ENCODE peak calls at places on chromosomes 4 and X, in nine cellular contexts. E is aorta, Q is A549, B is pancreas, A is left lung, R is tibial artery, V is thoracic aorta, J is cardiac muscle cell, G is upper lobe of left lung. S is an unnamed sample. For H3K9me3, the result is how much of the 10 kb centered on the place peaks cover.

GRCh38 chrX:124406294-124407013 is 60.1 kb downstream of the SH2D1A start:
- DNase-seq in V (peak), E (no peak), J (peak), G (no peak), B (peak), Q (peak), A (no peak), R (no peak), S (no peak)

GRCh38 chrX:46994096-46994495 is 81.9 kb downstream of the JADE3 start:
- DNase-seq in Q (no peak), R (no peak), G (no peak), A (no peak), B (no peak), J (no peak), V (no peak), E (no peak), S (no peak)

GRCh38 chr4:123832173-123833026 is 435.8 kb downstream of the SPRY1 start:
- DNase-seq in Q (no peak), J (peak), B (peak), E (peak), V (peak), A (no peak), R (peak), G (no peak), S (no peak)

GRCh38 chr4:14184265-14184664 is 556.7 kb upstream of the BOD1L1 start:
- DNase-seq in E (no peak), J (no peak), B (no peak), G (no peak), R (no peak), A (no peak), Q (no peak), V (no peak), S (no peak)

GRCh38 chr4:148053298-148054003 is 321.6 kb downstream of the ARHGAP10 start:
- DNase-seq in B (no peak), E (no peak), J (no peak), R (no peak), G (no peak), Q (no peak), V (no peak), A (no peak), S (no peak)

GRCh38 chr4:69858683-69859082 is 1.3 kb downstream of the SULT1E1 start:
- DNase-seq in J (no peak), A (no peak), E (no peak), B (no peak), G (no peak), V (no peak), Q (no peak), R (no peak), S (no peak)

GRCh38 chr4:190014771-190015537 is 12.1 kb downstream of the FRG2 start:
- DNase-seq in V (no peak), Q (no peak), J (no peak), E (no peak), G (peak), R (no peak), A (peak), B (no peak), S (peak)

GRCh38 chr4:98446499-98447375 is 185.6 kb downstream of the RAP1GDS1 start:
- DNase-seq in G (no peak), B (no peak), E (no peak), A (no peak), J (no peak), Q (no peak), V (no peak), R (no peak), S (peak)

GRCh38 chrX:13647709-13648212 is 5.2 kb upstream of the TCEANC start:
- DNase-seq in E (peak), B (peak), J (peak), A (no peak), R (peak), G (no peak), Q (no peak), V (peak), S (peak)

GRCh38 chrX:9390121-9390520 is 74.7 kb upstream of the TBL1X start:
- DNase-seq in V (no peak), E (no peak), Q (no peak), J (no peak), A (no peak), R (no peak), B (no peak), G (no peak), S (no peak)

GRCh38 chrX:12921886-12922599 is 15.6 kb downstream of the TLR8 start:
- DNase-seq in A (no peak), J (no peak), B (no peak), G (no peak), R (no peak), E (no peak), V (no peak), Q (no peak), S (no peak)

GRCh38 chr4:24794916-24795665 is at the start of gene SOD3:
- DNase-seq in G (peak), E (peak), V (peak), J (peak), Q (no peak), A (peak), R (peak), B (peak), S (peak)

GRCh38 chrX:9977642-9978041 is 10.5 kb downstream of the CLDN34 start:
- DNase-seq in V (no peak), A (no peak), Q (no peak), E (no peak), J (no peak), G (no peak), B (no peak), R (no peak), S (no peak)

GRCh38 chr4:182337366-182337765 is 94.2 kb downstream of the TENM3 start:
- DNase-seq in V (no peak), Q (no peak), E (no peak), B (no peak), R (no peak), G (no peak), A (no peak), J (no peak), S (no peak)

GRCh38 chr4:66094070-66094469 is 423.8 kb upstream of the EPHA5 start:
- DNase-seq in A (peak), R (no peak), E (no peak), B (no peak), G (peak), J (no peak), Q (no peak), V (no peak), S (no peak)

GRCh38 chr4:32196950-32197688 is 1477.0 kb downstream of the PCDH7 start:
- DNase-seq in B (no peak), V (no peak), A (no peak), G (no peak), Q (no peak), J (no peak), R (no peak), E (no peak), S (no peak)

GRCh38 chrX:43882294-43882681 is at the start of gene MAOB:
- DNase-seq in Q (no peak), E (peak), A (peak), R (peak), B (peak), V (no peak), G (peak), J (peak), S (peak)

GRCh38 chr4:174828845-174829701 is at the start of gene GLRA3:
- DNase-seq in R (no peak), A (peak), J (peak), B (peak), Q (peak), G (peak), V (no peak), E (peak), S (peak)

GRCh38 chr4:124462954-124463828 is 249.3 kb downstream of the ANKRD50 start:
- DNase-seq in Q (no peak), B (no peak), A (no peak), R (no peak), J (no peak), G (peak), V (no peak), E (no peak), S (no peak)

GRCh38 chrX:115284877-115285276 is 4.6 kb upstream of the LUZP4 start:
- DNase-seq in E (no peak), J (no peak), B (no peak), V (no peak), Q (no peak), R (no peak), G (no peak), A (no peak), S (no peak)

GRCh38 chr4:121457278-121457875 is 76.6 kb upstream of the QRFPR start:
- DNase-seq in A (no peak), E (no peak), B (no peak), V (no peak), G (no peak), J (peak), R (no peak), Q (no peak), S (no peak)

GRCh38 chrX:150731795-150732194 is 38.6 kb downstream of the MTMR1 start:
- DNase-seq in A (no peak), E (no peak), B (no peak), Q (no peak), R (no peak), V (no peak), G (no peak), J (no peak), S (no peak)

GRCh38 chr4:10296730-10297129 is 160.5 kb downstream of the ZNF518B start:
- DNase-seq in B (no peak), G (no peak), J (peak), R (no peak), Q (no peak), V (no peak), E (no peak), A (no peak), S (no peak)

GRCh38 chrX:150944233-150944632 is 38.9 kb upstream of the HMGB3 start:
- DNase-seq in Q (no peak), B (no peak), J (no peak), E (no peak), A (no peak), V (no peak), G (no peak), R (no peak), S (no peak)

GRCh38 chr4:1939664-1940509 is 68.7 kb downstream of the NSD2 start:
- DNase-seq in G (no peak), J (no peak), R (no peak), A (no peak), B (peak), Q (no peak), V (no peak), E (no peak), S (no peak)

GRCh38 chr4:147362868-147363440 is 117.9 kb upstream of the EDNRA start:
- DNase-seq in E (peak), R (peak), V (no peak), G (no peak), Q (no peak), J (peak), A (no peak), B (peak), S (peak)

GRCh38 chrX:107672955-107673378 is 44.7 kb downstream of the PRPS1 start:
- DNase-seq in R (peak), Q (peak), J (peak), E (peak), B (peak), V (no peak), G (peak), A (peak), S (peak)

GRCh38 chr4:118282692-118283091 is 70.1 kb downstream of the PRSS12 start:
- DNase-seq in E (no peak), V (no peak), R (no peak), J (no peak), Q (no peak), B (peak), G (no peak), A (no peak), S (no peak)

GRCh38 chr4:149980941-149981340 is 97.3 kb upstream of the DCLK2 start:
- DNase-seq in E (peak), Q (peak), G (no peak), V (no peak), B (peak), R (peak), A (no peak), J (peak), S (no peak)

DNA sequence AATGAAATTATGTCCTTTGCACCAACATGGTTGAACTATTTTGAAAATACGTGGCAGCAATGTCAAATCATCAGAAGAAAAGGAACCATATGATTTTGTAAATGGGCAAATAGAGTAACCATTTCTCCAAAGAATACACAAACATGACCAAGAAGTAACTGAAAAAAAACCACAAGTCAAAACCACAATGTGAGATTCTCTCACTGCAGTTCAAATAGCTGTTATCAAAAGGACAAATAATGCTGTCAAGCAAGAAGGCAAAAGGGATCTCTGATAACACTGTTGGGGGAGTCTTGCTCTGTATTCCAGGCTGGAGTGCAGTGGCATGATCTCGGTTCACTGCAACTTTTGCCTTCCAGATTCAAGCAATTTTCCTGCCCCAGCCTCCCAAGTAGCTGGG is 280.8 kb upstream of the ZCCHC13 start:
- DNase-seq in R (no peak), J (no peak), V (no peak), E (no peak), Q (no peak), B (no peak), G (no peak), A (no peak), S (no peak)
- H3K9me3 ChIP-seq in R (under half), J (under half), V (under half), E (under half), Q (under half), B (under half), G (under half), A (under half), S (under half)

DNA sequence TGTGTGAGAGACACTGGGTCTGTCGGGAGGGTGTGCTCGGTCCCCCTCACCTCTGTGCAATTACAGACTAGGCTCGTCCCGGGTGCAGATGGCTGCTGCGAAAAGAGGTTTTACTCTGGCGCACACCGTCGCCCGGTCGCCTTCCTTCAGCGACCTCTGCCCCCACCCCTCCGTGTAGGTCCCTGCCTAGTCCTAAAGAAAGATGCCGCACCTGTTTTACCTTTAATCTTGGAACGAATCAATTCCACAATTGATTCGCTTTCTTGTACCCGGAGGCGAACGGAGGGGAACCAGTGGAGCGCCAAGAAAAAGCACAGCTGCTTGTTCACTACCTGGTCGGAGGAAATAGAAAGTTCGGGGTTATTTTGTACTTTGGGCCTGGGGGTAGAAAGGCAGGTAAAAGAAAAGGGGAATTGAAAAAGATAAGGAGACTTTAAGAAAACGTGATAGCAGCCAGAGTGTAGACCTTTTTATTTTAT is 1.2 kb downstream of the NPNT start:
- DNase-seq in E (no peak), Q (no peak), B (no peak), J (no peak), A (peak), V (no peak), R (no peak), G (no peak), S (no peak)
- H3K4me3 ChIP-seq in E (peak), Q (no peak), B (peak), J (peak), A (peak), V (peak), R (peak), G (peak), S (peak)

DNA sequence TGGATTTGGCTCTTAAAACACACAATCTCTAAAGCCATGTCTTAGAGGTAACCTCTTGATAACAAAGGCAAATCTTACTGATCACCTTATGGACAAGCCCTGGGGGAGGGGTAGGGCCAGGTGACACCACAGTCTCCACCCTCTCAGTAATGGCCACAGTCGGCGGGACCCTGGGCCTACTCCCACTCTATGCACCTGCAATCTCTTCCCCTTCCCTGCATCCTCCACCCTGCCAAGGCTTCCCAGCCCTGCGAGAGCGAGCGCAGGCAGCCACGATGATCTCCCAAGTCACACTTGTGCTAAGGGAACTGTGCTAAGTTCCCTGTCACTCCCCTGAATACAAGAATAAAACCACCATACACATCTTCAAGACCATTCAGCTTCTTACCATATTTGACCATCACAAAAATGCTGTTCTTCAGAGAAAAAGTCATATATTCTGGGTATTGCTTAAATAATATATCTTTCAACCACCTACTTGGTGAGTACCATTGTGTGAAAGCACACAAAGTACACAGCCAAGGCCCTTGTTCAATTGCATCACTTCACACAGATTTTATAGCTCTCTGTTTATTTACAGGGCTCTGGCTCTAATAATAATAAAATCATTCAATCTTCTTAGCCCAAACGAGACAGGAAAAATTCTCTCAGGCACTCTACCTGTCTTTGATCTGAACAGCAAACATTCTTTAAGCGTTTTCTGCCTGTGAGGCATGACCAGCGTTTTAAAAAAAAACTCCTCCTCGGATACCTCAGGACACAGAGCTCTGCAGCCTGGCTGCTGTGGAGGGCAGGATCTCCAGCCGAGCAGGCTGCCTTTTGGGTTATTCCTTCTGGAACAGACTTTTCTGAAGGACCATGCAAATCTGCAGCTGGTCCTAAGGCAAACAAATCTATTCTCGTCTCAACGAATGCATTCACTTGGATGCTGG is 115.7 kb upstream of the MAP3K15 start:
- DNase-seq in E (no peak), A (no peak), R (no peak), J (no peak), B (no peak), V (no peak), Q (no peak), G (no peak), S (no peak)
- H3K9me3 ChIP-seq in E (under half), A (under half), R (under half), J (under half), B (under half), V (under half), Q (under half), G (under half), S (under half)

GRCh38 chr4:139665690-139666529 is at the start of gene MGST2:
- DNase-seq in V (no peak), A (peak), E (peak), Q (peak), J (peak), G (peak), B (peak), R (peak), S (peak)

GRCh38 chr4:139668036-139668435 is 2.4 kb downstream of the MGST2 start:
- DNase-seq in R (no peak), V (no peak), A (no peak), B (no peak), Q (no peak), G (no peak), E (no peak), J (no peak), S (no peak)

GRCh38 chr4:139665079-139665689 is 435 bp upstream of the MGST2 start:
- DNase-seq in V (no peak), B (no peak), G (no peak), A (no peak), E (no peak), R (no peak), Q (no peak), J (no peak), S (no peak)

GRCh38 chr4:139668658-139669201 is 3.1 kb downstream of the MGST2 start:
- DNase-seq in Q (no peak), E (no peak), J (no peak), B (no peak), G (no peak), A (no peak), R (no peak), V (no peak), S (no peak)

GRCh38 chr4:139666735-139667266 is 1.2 kb downstream of the MGST2 start:
- DNase-seq in A (no peak), G (no peak), R (no peak), J (peak), Q (no peak), V (no peak), E (peak), B (peak), S (peak)
- H3K4me3 ChIP-seq in A (peak), G (no peak), R (peak), J (peak), Q (peak), V (peak), E (peak), B (peak), S (peak)

DNA sequence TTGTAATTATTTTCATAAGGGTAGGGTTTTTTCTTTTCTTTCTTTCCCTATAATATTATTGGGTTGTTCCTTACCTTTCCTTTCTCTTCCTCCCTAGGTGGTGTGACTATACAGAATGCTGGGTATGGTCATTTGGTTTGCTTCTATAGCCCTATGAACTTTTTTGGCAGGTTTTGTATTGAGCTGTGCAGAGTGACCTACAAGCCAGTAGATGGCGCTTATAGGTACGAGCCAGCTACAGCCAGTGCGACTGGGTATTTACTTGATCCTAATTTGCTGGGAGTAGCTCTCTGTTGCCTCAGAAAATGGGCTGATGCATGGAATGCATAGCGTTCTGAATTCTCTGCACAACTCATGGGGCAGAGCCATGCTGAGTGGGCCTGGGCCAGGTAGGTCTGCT is 423.3 kb downstream of the MAGEE1 start:
- DNase-seq in E (no peak), B (no peak), R (no peak), J (no peak), G (no peak), V (no peak), Q (no peak), A (no peak), S (no peak)
- H3K9me3 ChIP-seq in E (under half), B (under half), R (under half), J (under half), G (under half), V (under half), Q (under half), A (under half), S (under half)

GRCh38 chr4:153512952-153513500 is 46.9 kb downstream of the TMEM131L start:
- DNase-seq in R (no peak), Q (no peak), A (no peak), J (no peak), E (no peak), G (no peak), B (no peak), V (no peak), S (no peak)
- H3K4me3 ChIP-seq in R (no peak), Q (no peak), A (no peak), J (no peak), E (no peak), G (no peak), B (no peak), V (no peak), S (no peak)

DNA sequence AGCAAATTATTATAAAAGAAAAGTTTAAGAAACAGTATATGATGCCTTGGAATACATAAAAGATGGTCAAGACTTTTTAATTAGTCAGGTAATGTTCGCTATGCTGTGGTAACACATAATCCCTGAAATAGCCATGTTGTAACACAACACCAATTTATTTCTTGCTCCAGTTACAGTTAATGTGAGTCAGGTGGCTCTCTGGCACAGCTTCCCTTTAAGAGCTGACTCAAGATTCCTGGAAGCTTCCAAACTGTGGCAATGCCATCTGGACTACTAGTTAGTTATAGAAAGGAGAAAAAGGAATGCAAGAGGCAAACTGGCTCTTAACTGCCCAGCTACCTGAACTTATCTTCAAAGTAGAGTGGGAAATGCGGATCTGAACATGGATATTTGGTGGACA is 210.5 kb downstream of the CHM start:
- DNase-seq in B (no peak), A (no peak), R (no peak), G (no peak), J (no peak), V (no peak), Q (no peak), E (no peak), S (no peak)
- H3K9me3 ChIP-seq in B (under half), A (under half), R (under half), G (under half), J (under half), V (under half), Q (under half), E (under half), S (under half)

S was measured in lower lobe of right lung.